ENCODE peak calls at places on chromosomes 6 and 20, in ten cellular contexts. One of them, this sample, is unnamed.

GRCh38 chr20:4027590-4028265 is 12.4 kb upstream of the RNF24 start:
- DNase-seq in IMR-90: no peak
- DNase-seq in tibial artery: no peak
- DNase-seq in PC-3: no peak
- DNase-seq in cardiac muscle cell: no peak
- DNase-seq in OCI-LY7: no peak
- DNase-seq in heart left ventricle: no peak
- DNase-seq in endothelial cell of umbilical vein: no peak
- DNase-seq in stomach: no peak
- DNase-seq in hepatocyte: no peak
- DNase-seq in this sample: no peak

GRCh38 chr6:137729866-137730629 is 137.0 kb upstream of the TNFAIP3 start:
- DNase-seq in IMR-90: peak; percentile 34
- DNase-seq in tibial artery: no peak
- DNase-seq in PC-3: no peak
- DNase-seq in cardiac muscle cell: peak; percentile 80
- DNase-seq in OCI-LY7: no peak
- DNase-seq in heart left ventricle: no peak
- DNase-seq in endothelial cell of umbilical vein: no peak
- DNase-seq in stomach: no peak
- DNase-seq in hepatocyte: peak; percentile 34
- DNase-seq in this sample: no peak

GRCh38 chr6:144660545-144660944 is 375.4 kb downstream of the UTRN start:
- DNase-seq in IMR-90: no peak
- DNase-seq in tibial artery: no peak
- DNase-seq in PC-3: no peak
- DNase-seq in cardiac muscle cell: no peak
- DNase-seq in OCI-LY7: no peak
- DNase-seq in heart left ventricle: no peak
- DNase-seq in endothelial cell of umbilical vein: no peak
- DNase-seq in stomach: no peak
- DNase-seq in hepatocyte: no peak
- DNase-seq in this sample: no peak

GRCh38 chr6:145723646-145724045 is 11.7 kb downstream of the EPM2A start:
- DNase-seq in IMR-90: peak; percentile 35
- DNase-seq in tibial artery: no peak
- DNase-seq in PC-3: peak; percentile 8
- DNase-seq in cardiac muscle cell: no peak
- DNase-seq in OCI-LY7: no peak
- DNase-seq in heart left ventricle: no peak
- DNase-seq in endothelial cell of umbilical vein: no peak
- DNase-seq in stomach: no peak
- DNase-seq in hepatocyte: no peak
- DNase-seq in this sample: no peak

GRCh38 chr6:53986165-53986720 is 125.0 kb upstream of the MLIP start:
- DNase-seq in IMR-90: peak; percentile 70
- DNase-seq in tibial artery: peak; percentile 33
- DNase-seq in PC-3: peak; percentile 79
- DNase-seq in cardiac muscle cell: peak; percentile 79
- DNase-seq in OCI-LY7: peak; percentile 9
- DNase-seq in heart left ventricle: no peak
- DNase-seq in endothelial cell of umbilical vein: peak; percentile 75
- DNase-seq in stomach: no peak
- DNase-seq in hepatocyte: peak; percentile 72
- DNase-seq in this sample: peak; percentile 52

GRCh38 chr20:36836591-36837329 is 39.2 kb upstream of the TLDC2 start:
- DNase-seq in IMR-90: peak; percentile 57
- DNase-seq in tibial artery: no peak
- DNase-seq in PC-3: peak; percentile 64
- DNase-seq in cardiac muscle cell: peak; percentile 65
- DNase-seq in OCI-LY7: peak; percentile 91
- DNase-seq in heart left ventricle: no peak
- DNase-seq in endothelial cell of umbilical vein: peak; percentile 43
- DNase-seq in stomach: peak; percentile 62
- DNase-seq in hepatocyte: peak; percentile 71
- DNase-seq in this sample: no peak

GRCh38 chr20:44717986-44718385 is 2.8 kb downstream of the CCN5 start:
- DNase-seq in IMR-90: no peak
- DNase-seq in tibial artery: no peak
- DNase-seq in PC-3: no peak
- DNase-seq in cardiac muscle cell: no peak
- DNase-seq in OCI-LY7: no peak
- DNase-seq in heart left ventricle: no peak
- DNase-seq in endothelial cell of umbilical vein: no peak
- DNase-seq in stomach: no peak
- DNase-seq in hepatocyte: no peak
- DNase-seq in this sample: no peak

GRCh38 chr6:105326838-105327745 is 75.8 kb downstream of the PREP start:
- DNase-seq in IMR-90: peak; percentile 83
- DNase-seq in tibial artery: no peak
- DNase-seq in PC-3: peak; percentile 91
- DNase-seq in cardiac muscle cell: no peak
- DNase-seq in OCI-LY7: no peak
- DNase-seq in heart left ventricle: no peak
- DNase-seq in endothelial cell of umbilical vein: no peak
- DNase-seq in stomach: no peak
- DNase-seq in hepatocyte: no peak
- DNase-seq in this sample: peak; percentile 54

GRCh38 chr6:75604294-75604693 is 2.6 kb downstream of the SENP6 start:
- DNase-seq in IMR-90: no peak
- DNase-seq in tibial artery: no peak
- DNase-seq in PC-3: no peak
- DNase-seq in cardiac muscle cell: no peak
- DNase-seq in OCI-LY7: no peak
- DNase-seq in heart left ventricle: no peak
- DNase-seq in endothelial cell of umbilical vein: no peak
- DNase-seq in stomach: no peak
- DNase-seq in hepatocyte: no peak
- DNase-seq in this sample: no peak

GRCh38 chr20:16575390-16576140 is 2.3 kb upstream of the KIF16B start:
- DNase-seq in IMR-90: no peak
- DNase-seq in tibial artery: no peak
- DNase-seq in PC-3: no peak
- DNase-seq in cardiac muscle cell: no peak
- DNase-seq in OCI-LY7: peak; percentile 20
- DNase-seq in heart left ventricle: no peak
- DNase-seq in endothelial cell of umbilical vein: no peak
- DNase-seq in stomach: no peak
- DNase-seq in hepatocyte: no peak
- DNase-seq in this sample: no peak

GRCh38 chr6:136922680-136922996 is 537 bp downstream of the SLC35D3 start:
- DNase-seq in IMR-90: no peak
- DNase-seq in tibial artery: no peak
- DNase-seq in PC-3: no peak
- DNase-seq in cardiac muscle cell: no peak
- DNase-seq in OCI-LY7: no peak
- DNase-seq in heart left ventricle: no peak
- DNase-seq in endothelial cell of umbilical vein: no peak
- DNase-seq in stomach: no peak
- DNase-seq in hepatocyte: no peak
- DNase-seq in this sample: no peak

GRCh38 chr20:47036091-47036880 is 141.6 kb downstream of the EYA2 start:
- DNase-seq in IMR-90: no peak
- DNase-seq in tibial artery: no peak
- DNase-seq in PC-3: no peak
- DNase-seq in cardiac muscle cell: no peak
- DNase-seq in OCI-LY7: no peak
- DNase-seq in heart left ventricle: no peak
- DNase-seq in endothelial cell of umbilical vein: no peak
- DNase-seq in stomach: no peak
- DNase-seq in hepatocyte: no peak
- DNase-seq in this sample: peak; percentile 61

GRCh38 chr20:57999465-58000111 is 228.9 kb downstream of the ANKRD60 start:
- DNase-seq in IMR-90: no peak
- DNase-seq in tibial artery: peak; percentile 40
- DNase-seq in PC-3: no peak
- DNase-seq in cardiac muscle cell: peak; percentile 3
- DNase-seq in OCI-LY7: no peak
- DNase-seq in heart left ventricle: no peak
- DNase-seq in endothelial cell of umbilical vein: peak; percentile 78
- DNase-seq in stomach: no peak
- DNase-seq in hepatocyte: no peak
- DNase-seq in this sample: no peak

GRCh38 chr6:45156075-45156474 is 172.1 kb upstream of the RUNX2 start:
- DNase-seq in IMR-90: no peak
- DNase-seq in tibial artery: no peak
- DNase-seq in PC-3: no peak
- DNase-seq in cardiac muscle cell: no peak
- DNase-seq in OCI-LY7: no peak
- DNase-seq in heart left ventricle: no peak
- DNase-seq in endothelial cell of umbilical vein: peak; percentile 37
- DNase-seq in stomach: no peak
- DNase-seq in hepatocyte: no peak
- DNase-seq in this sample: no peak

GRCh38 chr20:21643417-21643816 is 62.0 kb upstream of the PAX1 start:
- DNase-seq in IMR-90: no peak
- DNase-seq in tibial artery: no peak
- DNase-seq in PC-3: no peak
- DNase-seq in cardiac muscle cell: no peak
- DNase-seq in OCI-LY7: no peak
- DNase-seq in heart left ventricle: no peak
- DNase-seq in endothelial cell of umbilical vein: no peak
- DNase-seq in stomach: no peak
- DNase-seq in hepatocyte: no peak
- DNase-seq in this sample: no peak

DNA sequence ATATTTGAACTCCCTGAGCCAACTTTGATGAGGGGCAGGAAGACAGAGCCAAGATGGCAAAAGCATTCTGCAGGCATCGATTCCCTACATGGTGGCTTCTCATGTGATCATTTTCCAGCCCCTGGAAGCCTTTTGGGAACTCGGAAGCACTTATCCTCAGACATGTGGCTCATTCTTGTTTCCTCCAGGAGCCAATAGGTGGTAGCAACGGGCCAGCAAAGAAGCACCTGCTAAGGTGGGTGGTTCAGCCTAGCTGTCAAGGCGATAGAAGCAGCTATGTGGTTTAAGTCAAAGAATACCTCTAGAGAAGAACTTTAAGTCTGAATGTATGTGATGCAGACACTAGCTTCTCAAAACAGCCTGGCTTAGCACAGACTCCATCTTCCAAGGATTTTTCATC is 64.9 kb upstream of the PAX1 start:
- DNase-seq in IMR-90: no peak
- DNase-seq in tibial artery: no peak
- DNase-seq in PC-3: peak; percentile 49
- DNase-seq in cardiac muscle cell: no peak
- DNase-seq in OCI-LY7: peak; percentile 54
- DNase-seq in heart left ventricle: no peak
- DNase-seq in endothelial cell of umbilical vein: no peak
- DNase-seq in stomach: no peak
- DNase-seq in hepatocyte: peak; percentile 52
- DNase-seq in this sample: no peak
- TF ChIP-seq CTCF in IMR-90: no peak
- TF ChIP-seq CTCF in tibial artery: no peak
- TF ChIP-seq CTCF in PC-3: peak; percentile 55
- TF ChIP-seq CTCF in cardiac muscle cell: no peak
- TF ChIP-seq CTCF in OCI-LY7: peak; percentile 73
- TF ChIP-seq CTCF in heart left ventricle: no peak
- TF ChIP-seq CTCF in endothelial cell of umbilical vein: no peak
- TF ChIP-seq CTCF in stomach: no peak
- TF ChIP-seq CTCF in hepatocyte: peak; percentile 39
- TF ChIP-seq CTCF in this sample: no peak

GRCh38 chr6:135025175-135025574 is 29.4 kb downstream of the HBS1L start:
- DNase-seq in IMR-90: no peak
- DNase-seq in tibial artery: no peak
- DNase-seq in PC-3: no peak
- DNase-seq in cardiac muscle cell: no peak
- DNase-seq in OCI-LY7: no peak
- DNase-seq in heart left ventricle: no peak
- DNase-seq in endothelial cell of umbilical vein: no peak
- DNase-seq in stomach: no peak
- DNase-seq in hepatocyte: no peak
- DNase-seq in this sample: no peak
- H3K27ac ChIP-seq in IMR-90: no peak overlapping the region
- H3K27ac ChIP-seq in tibial artery: no peak overlapping the region
- H3K27ac ChIP-seq in PC-3: no peak overlapping the region
- H3K27ac ChIP-seq in cardiac muscle cell: no peak overlapping the region
- H3K27ac ChIP-seq in OCI-LY7: no peak overlapping the region
- H3K27ac ChIP-seq in heart left ventricle: no peak overlapping the region
- H3K27ac ChIP-seq in endothelial cell of umbilical vein: no peak overlapping the region
- H3K27ac ChIP-seq in stomach: no peak overlapping the region
- H3K27ac ChIP-seq in hepatocyte: no peak overlapping the region
- H3K27ac ChIP-seq in this sample: no peak overlapping the region

GRCh38 chr6:11710221-11710836 is 68.3 kb downstream of the ADTRP start:
- DNase-seq in IMR-90: peak; percentile 43
- DNase-seq in tibial artery: no peak
- DNase-seq in PC-3: no peak
- DNase-seq in cardiac muscle cell: no peak
- DNase-seq in OCI-LY7: no peak
- DNase-seq in heart left ventricle: no peak
- DNase-seq in endothelial cell of umbilical vein: peak; percentile 16
- DNase-seq in stomach: peak; percentile 34
- DNase-seq in hepatocyte: no peak
- DNase-seq in this sample: no peak
- H3K4me1 ChIP-seq in IMR-90: peaks cover 26% of the 10 kb centered on the region
- H3K4me1 ChIP-seq in tibial artery: peaks cover 24% of the 10 kb centered on the region
- H3K4me1 ChIP-seq in PC-3: no peaks in the 10 kb centered on the region
- H3K4me1 ChIP-seq in cardiac muscle cell: no peaks in the 10 kb centered on the region
- H3K4me1 ChIP-seq in OCI-LY7: no peaks in the 10 kb centered on the region
- H3K4me1 ChIP-seq in heart left ventricle: peaks cover 41% of the 10 kb centered on the region
- H3K4me1 ChIP-seq in endothelial cell of umbilical vein: no peaks in the 10 kb centered on the region
- H3K4me1 ChIP-seq in stomach: no peaks in the 10 kb centered on the region
- H3K4me1 ChIP-seq in hepatocyte: peaks cover 15% of the 10 kb centered on the region
- H3K4me1 ChIP-seq in this sample: peaks cover 11% of the 10 kb centered on the region

GRCh38 chr20:40704828-40705227 is 15.8 kb upstream of the MAFB start:
- DNase-seq in IMR-90: no peak
- DNase-seq in tibial artery: no peak
- DNase-seq in PC-3: no peak
- DNase-seq in cardiac muscle cell: no peak
- DNase-seq in OCI-LY7: no peak
- DNase-seq in heart left ventricle: no peak
- DNase-seq in endothelial cell of umbilical vein: no peak
- DNase-seq in stomach: no peak
- DNase-seq in hepatocyte: no peak
- DNase-seq in this sample: no peak

GRCh38 chr20:40705413-40705812 is 16.4 kb upstream of the MAFB start:
- DNase-seq in IMR-90: no peak
- DNase-seq in tibial artery: no peak
- DNase-seq in PC-3: no peak
- DNase-seq in cardiac muscle cell: no peak
- DNase-seq in OCI-LY7: no peak
- DNase-seq in heart left ventricle: no peak
- DNase-seq in endothelial cell of umbilical vein: no peak
- DNase-seq in stomach: no peak
- DNase-seq in hepatocyte: no peak
- DNase-seq in this sample: no peak

GRCh38 chr20:40703981-40704530 is 15.0 kb upstream of the MAFB start:
- DNase-seq in IMR-90: no peak
- DNase-seq in tibial artery: no peak
- DNase-seq in PC-3: no peak
- DNase-seq in cardiac muscle cell: no peak
- DNase-seq in OCI-LY7: no peak
- DNase-seq in heart left ventricle: no peak
- DNase-seq in endothelial cell of umbilical vein: no peak
- DNase-seq in stomach: no peak
- DNase-seq in hepatocyte: no peak
- DNase-seq in this sample: no peak

GRCh38 chr20:40710608-40711007 is 21.6 kb upstream of the MAFB start:
- DNase-seq in IMR-90: no peak
- DNase-seq in tibial artery: no peak
- DNase-seq in PC-3: no peak
- DNase-seq in cardiac muscle cell: peak; percentile 7
- DNase-seq in OCI-LY7: no peak
- DNase-seq in heart left ventricle: no peak
- DNase-seq in endothelial cell of umbilical vein: no peak
- DNase-seq in stomach: no peak
- DNase-seq in hepatocyte: no peak
- DNase-seq in this sample: no peak

GRCh38 chr20:40706977-40707582 is 18.0 kb upstream of the MAFB start:
- DNase-seq in IMR-90: no peak
- DNase-seq in tibial artery: no peak
- DNase-seq in PC-3: peak; percentile 5
- DNase-seq in cardiac muscle cell: no peak
- DNase-seq in OCI-LY7: peak; percentile 71
- DNase-seq in heart left ventricle: no peak
- DNase-seq in endothelial cell of umbilical vein: no peak
- DNase-seq in stomach: no peak
- DNase-seq in hepatocyte: peak; percentile 74
- DNase-seq in this sample: no peak
- TF ChIP-seq CTCF in IMR-90: no peak
- TF ChIP-seq CTCF in tibial artery: no peak
- TF ChIP-seq CTCF in PC-3: peak; percentile 24
- TF ChIP-seq CTCF in cardiac muscle cell: no peak
- TF ChIP-seq CTCF in OCI-LY7: peak; percentile 73
- TF ChIP-seq CTCF in heart left ventricle: no peak
- TF ChIP-seq CTCF in endothelial cell of umbilical vein: no peak
- TF ChIP-seq CTCF in stomach: no peak
- TF ChIP-seq CTCF in hepatocyte: peak; percentile 26
- TF ChIP-seq CTCF in this sample: no peak

This sample was measured in psoas muscle.